ENCODE peak calls at places on chromosomes 4 and X, in eight cellular contexts. F, L, S, R, E, P, G and D are unnamed samples.

GRCh38 chr4:184450045-184450444 is 24.3 kb downstream of the IRF2 start:
- DNase-seq in F (peak), L (no peak), S (no peak), R (no peak), E (no peak), P (peak), G (no peak), D (no peak)

GRCh38 chrX:75131973-75132627 is 24.0 kb downstream of the ABCB7 start:
- DNase-seq in F (no peak), L (no peak), S (peak), R (no peak), E (no peak), P (no peak), G (no peak), D (no peak)

GRCh38 chrX:56994375-56995270 is 718 bp downstream of the SPIN3 start:
- DNase-seq in F (peak), L (no peak), S (peak), R (no peak), E (no peak), P (peak), G (peak), D (no peak)

GRCh38 chr4:85836588-85836987 is 361.6 kb downstream of the ARHGAP24 start:
- DNase-seq in F (no peak), L (no peak), S (no peak), R (no peak), E (no peak), P (no peak), G (no peak), D (no peak)

GRCh38 chrX:124239324-124239723 is 93.1 kb upstream of the TEX13D start:
- DNase-seq in F (no peak), L (no peak), S (no peak), R (no peak), E (no peak), P (no peak), G (no peak), D (no peak)

GRCh38 chr4:173871643-173872042 is 341.6 kb upstream of the HAND2 start:
- DNase-seq in F (no peak), L (no peak), S (no peak), R (no peak), E (no peak), P (no peak), G (no peak), D (no peak)

GRCh38 chrX:136067097-136067496 is 80.2 kb upstream of the FHL1 start:
- DNase-seq in F (no peak), L (no peak), S (no peak), R (no peak), E (no peak), P (no peak), G (no peak), D (no peak)

GRCh38 chrX:129961180-129962083 is 21.0 kb upstream of the BCORL1 start:
- DNase-seq in F (no peak), L (peak), S (peak), R (peak), E (peak), P (peak), G (peak), D (peak)

GRCh38 chrX:81174286-81174685 is 27.4 kb downstream of the HMGN5 start:
- DNase-seq in F (peak), L (no peak), S (no peak), R (peak), E (peak), P (peak), G (peak), D (peak)

GRCh38 chr4:159016527-159017137 is 86.2 kb upstream of the RAPGEF2 start:
- DNase-seq in F (peak), L (peak), S (peak), R (peak), E (peak), P (peak), G (no peak), D (peak)

GRCh38 chrX:39895228-39896110 is 202.3 kb downstream of the BCOR start:
- DNase-seq in F (no peak), L (no peak), S (no peak), R (no peak), E (no peak), P (no peak), G (no peak), D (no peak)

GRCh38 chr4:136650541-136651277 is 881.6 kb downstream of the PCDH18 start:
- DNase-seq in F (peak), L (no peak), S (no peak), R (peak), E (no peak), P (peak), G (no peak), D (no peak)

GRCh38 chr4:181956502-181956901 is 286.7 kb upstream of the TENM3 start:
- DNase-seq in F (peak), L (no peak), S (no peak), R (no peak), E (peak), P (peak), G (no peak), D (no peak)

GRCh38 chrX:11427082-11428033 is 134.1 kb downstream of the AMELX start:
- DNase-seq in F (no peak), L (peak), S (peak), R (peak), E (peak), P (no peak), G (peak), D (peak)

GRCh38 chr4:99317354-99317753 is 3.8 kb downstream of the ADH1B start:
- DNase-seq in F (no peak), L (no peak), S (no peak), R (no peak), E (no peak), P (no peak), G (no peak), D (no peak)

GRCh38 chr4:117137143-117137542 is 51.8 kb upstream of the TRAM1L1 start:
- DNase-seq in F (peak), L (no peak), S (no peak), R (no peak), E (no peak), P (peak), G (no peak), D (no peak)

GRCh38 chr4:38723726-38724506 is 58.9 kb downstream of the TLR10 start:
- DNase-seq in F (peak), L (peak), S (peak), R (peak), E (no peak), P (peak), G (peak), D (no peak)

GRCh38 chrX:121093011-121093410 is 45.6 kb downstream of the GLUD2 start:
- DNase-seq in F (no peak), L (no peak), S (no peak), R (no peak), E (no peak), P (no peak), G (no peak), D (no peak)

GRCh38 chr4:137601924-137602323 is 69.6 kb upstream of the PCDH18 start:
- DNase-seq in F (peak), L (no peak), S (no peak), R (peak), E (no peak), P (peak), G (no peak), D (no peak)

GRCh38 chrX:928606-929005 is 283.8 kb downstream of the CRLF2 start:
- DNase-seq in F (no peak), L (no peak), S (no peak), R (no peak), E (no peak), P (no peak), G (no peak), D (no peak)

GRCh38 chrX:131083510-131084142 is 25.5 kb downstream of the ARHGAP36 start:
- DNase-seq in F (no peak), L (no peak), S (peak), R (no peak), E (peak), P (no peak), G (no peak), D (no peak)

GRCh38 chr4:37742149-37742548 is 56.0 kb upstream of the RELL1 start:
- DNase-seq in F (no peak), L (no peak), S (no peak), R (peak), E (no peak), P (no peak), G (no peak), D (peak)

GRCh38 chrX:53561912-53562311 is 124.6 kb downstream of the HUWE1 start:
- DNase-seq in F (no peak), L (no peak), S (no peak), R (no peak), E (no peak), P (no peak), G (no peak), D (no peak)

GRCh38 chrX:1323315-1323714 is 13.3 kb upstream of the IL3RA start:
- DNase-seq in F (no peak), L (peak), S (peak), R (peak), E (peak), P (no peak), G (no peak), D (peak)

GRCh38 chr4:168019019-168019651 is 73.2 kb upstream of the ANXA10 start:
- DNase-seq in F (no peak), L (no peak), S (no peak), R (no peak), E (no peak), P (peak), G (peak), D (no peak)

GRCh38 chrX:151393514-151393913 is 3.5 kb upstream of the VMA21 start:
- DNase-seq in F (no peak), L (no peak), S (peak), R (no peak), E (peak), P (no peak), G (no peak), D (peak)

GRCh38 chr4:67401902-67402301 is 143.4 kb downstream of the CENPC start:
- DNase-seq in F (no peak), L (no peak), S (no peak), R (no peak), E (no peak), P (no peak), G (no peak), D (no peak)

GRCh38 chr4:146134761-146135160 is 40.8 kb upstream of the LSM6 start:
- DNase-seq in F (peak), L (no peak), S (peak), R (no peak), E (no peak), P (peak), G (peak), D (no peak)

DNA sequence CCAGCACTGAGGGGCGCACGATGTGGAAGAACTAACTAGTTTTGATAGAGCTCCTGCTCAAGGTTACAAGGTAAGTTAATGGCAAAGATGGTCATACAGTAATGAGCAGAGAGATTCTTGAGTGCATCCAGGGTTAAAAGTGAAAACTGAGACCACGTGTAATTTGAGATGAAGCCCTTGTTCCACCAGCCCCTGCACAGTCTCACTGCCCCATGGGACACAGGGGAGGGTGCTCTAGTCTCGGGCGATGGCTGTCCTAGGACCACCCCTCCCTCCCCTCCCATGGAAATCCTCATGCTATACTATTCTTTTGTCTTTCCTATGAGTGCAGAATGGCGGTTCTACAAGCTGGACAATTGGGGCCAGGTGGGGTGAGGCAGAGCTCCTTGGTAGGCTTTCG is 1.8 kb downstream of the G6PD start:
- DNase-seq in F (no peak), L (no peak), S (no peak), R (no peak), E (no peak), P (no peak), G (peak), D (no peak)
- H3K4me2 ChIP-seq in F (peak), L (peak), S (no peak), R (no peak), E (no peak), P (peak), G (no peak), D (no peak)

GRCh38 chr4:183396187-183396738 is 48.2 kb upstream of the CDKN2AIP start:
- DNase-seq in F (no peak), L (no peak), S (no peak), R (no peak), E (no peak), P (no peak), G (no peak), D (no peak)
- H3K4me2 ChIP-seq in F (no peak), L (no peak), S (no peak), R (no peak), E (no peak), P (no peak), G (no peak), D (no peak)

GRCh38 chr4:79652232-79652631 is 244.2 kb upstream of the GK2 start:
- DNase-seq in F (peak), L (no peak), S (no peak), R (peak), E (no peak), P (peak), G (no peak), D (no peak)

GRCh38 chr4:79650217-79650616 is 242.2 kb upstream of the GK2 start:
- DNase-seq in F (peak), L (no peak), S (no peak), R (no peak), E (no peak), P (peak), G (no peak), D (no peak)

GRCh38 chr4:79651516-79651915 is 243.5 kb upstream of the GK2 start:
- DNase-seq in F (peak), L (no peak), S (no peak), R (no peak), E (peak), P (peak), G (no peak), D (no peak)

GRCh38 chr4:79652726-79653125 is 244.7 kb upstream of the GK2 start:
- DNase-seq in F (no peak), L (no peak), S (no peak), R (no peak), E (no peak), P (no peak), G (no peak), D (no peak)

GRCh38 chr4:79650794-79651431 is 242.9 kb upstream of the GK2 start:
- DNase-seq in F (peak), L (no peak), S (no peak), R (no peak), E (peak), P (peak), G (peak), D (no peak)
- H3K4me2 ChIP-seq in F (peak), L (no peak), S (no peak), R (peak), E (peak), P (peak), G (peak), D (no peak)

DNA sequence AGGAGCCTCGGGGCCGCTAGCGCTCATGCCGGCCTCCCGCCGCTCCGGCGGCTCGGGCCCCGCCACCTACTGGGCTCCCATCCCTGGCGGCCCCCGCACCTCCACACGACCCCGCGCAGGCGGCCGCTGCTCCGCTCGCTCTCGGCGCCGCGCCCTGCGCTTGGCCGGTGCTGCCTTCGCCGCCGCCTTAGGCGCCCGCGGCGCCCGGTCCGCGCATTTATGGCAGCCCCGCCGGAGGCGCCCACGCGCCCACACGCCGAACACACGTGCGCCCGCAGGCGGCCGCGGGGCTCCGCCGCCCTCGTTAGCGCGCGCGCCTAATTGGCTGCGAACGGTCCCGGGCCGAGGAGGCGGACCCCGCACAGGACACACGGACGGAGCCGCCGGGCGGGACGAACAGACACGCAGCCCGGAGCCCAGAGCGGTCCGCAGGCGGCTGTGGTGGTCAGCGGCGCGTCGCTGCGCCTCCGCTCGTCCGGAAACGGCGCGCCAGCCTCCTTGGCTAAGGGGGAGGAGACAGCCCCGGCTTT is at the start of gene NKX1-1:
- DNase-seq in F (no peak), L (no peak), S (peak), R (peak), E (peak), P (no peak), G (peak), D (no peak)
- H3K4me2 ChIP-seq in F (no peak), L (no peak), S (peak), R (no peak), E (peak), P (no peak), G (no peak), D (no peak)

DNA sequence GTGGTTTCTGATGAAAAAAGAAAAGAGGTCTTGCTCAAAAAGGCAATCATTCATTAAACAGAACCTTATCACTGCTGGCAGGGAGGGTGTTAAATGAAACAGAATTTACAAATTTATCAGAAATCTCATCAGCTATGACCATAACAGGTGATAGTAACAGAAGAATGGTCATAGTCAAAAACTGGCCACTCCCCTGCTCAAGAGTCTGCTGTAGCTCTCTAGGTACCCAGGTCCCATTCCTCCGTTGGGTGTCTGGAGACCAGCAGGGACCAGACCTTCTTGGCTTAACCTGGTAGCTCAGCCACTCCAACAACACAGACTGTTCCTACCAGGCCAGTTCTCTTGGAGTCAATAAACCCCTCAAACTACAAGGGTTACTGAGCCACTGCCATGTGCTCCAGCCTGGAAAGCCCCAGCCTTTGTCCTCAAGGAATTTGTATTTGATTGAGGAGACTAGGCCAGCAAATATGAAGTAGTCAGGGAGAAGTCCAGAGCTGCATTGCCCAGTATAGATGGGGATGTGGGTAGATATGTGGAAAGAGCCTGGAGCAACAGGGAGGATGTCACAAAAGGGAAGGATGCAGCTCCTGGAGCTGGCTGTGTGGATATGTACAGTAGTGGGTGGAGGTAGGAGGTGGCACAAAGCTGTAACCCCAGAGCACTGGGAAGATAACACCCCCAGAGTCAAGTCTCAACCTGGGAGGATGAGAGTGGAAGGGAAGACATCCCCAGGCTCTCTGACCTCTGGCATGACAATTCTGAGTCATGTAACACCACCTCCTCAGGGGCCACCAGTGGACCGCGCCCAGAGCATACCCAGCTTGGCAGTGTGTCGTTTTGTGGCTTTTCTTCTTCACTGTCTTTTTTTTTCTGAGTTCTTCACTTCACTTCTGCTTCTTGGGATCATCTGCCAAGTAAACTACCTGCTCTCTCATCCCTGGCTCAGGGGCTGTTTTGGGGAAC is 21.9 kb downstream of the RASL11B start:
- DNase-seq in F (no peak), L (no peak), S (no peak), R (no peak), E (no peak), P (no peak), G (no peak), D (no peak)
- H3K4me2 ChIP-seq in F (no peak), L (no peak), S (no peak), R (no peak), E (no peak), P (no peak), G (no peak), D (no peak)

GRCh38 chrX:34893741-34894140 is 48.9 kb upstream of the FAM47B start:
- DNase-seq in F (no peak), L (no peak), S (no peak), R (no peak), E (no peak), P (no peak), G (peak), D (peak)
- H3K4me2 ChIP-seq in F (no peak), L (no peak), S (no peak), R (no peak), E (no peak), P (no peak), G (no peak), D (no peak)

DNA sequence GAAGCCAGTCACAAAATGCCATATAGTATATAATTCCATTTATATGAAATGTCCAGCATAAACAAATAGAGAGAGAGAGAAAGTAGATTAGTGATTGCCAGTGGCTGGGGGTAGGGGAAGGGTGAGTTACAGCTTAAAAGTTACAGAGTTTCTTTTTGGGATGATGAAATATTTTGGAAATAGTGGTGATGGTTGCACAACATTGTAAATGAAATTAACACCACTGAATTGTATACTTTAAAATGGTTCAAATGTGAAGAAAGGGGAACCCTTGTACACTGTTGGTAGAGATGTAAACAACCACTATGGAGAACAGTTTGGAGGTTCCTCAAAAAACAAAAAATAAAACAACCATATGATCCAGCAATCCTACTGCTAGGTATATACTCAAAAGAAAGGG is 131.2 kb upstream of the GPC4 start:
- DNase-seq in F (no peak), L (no peak), S (no peak), R (no peak), E (no peak), P (no peak), G (no peak), D (no peak)
- H3K4me2 ChIP-seq in F (no peak), L (no peak), S (no peak), R (no peak), E (no peak), P (no peak), G (no peak), D (no peak)

GRCh38 chr4:76764251-76764650 is 133.7 kb downstream of the SOWAHB start:
- DNase-seq in F (peak), L (no peak), S (peak), R (no peak), E (peak), P (peak), G (no peak), D (no peak)

GRCh38 chr4:76772498-76773106 is 125.3 kb downstream of the SOWAHB start:
- DNase-seq in F (peak), L (peak), S (no peak), R (peak), E (peak), P (peak), G (no peak), D (peak)

GRCh38 chr4:76762136-76763130 is 135.5 kb downstream of the SOWAHB start:
- DNase-seq in F (peak), L (no peak), S (no peak), R (no peak), E (no peak), P (peak), G (no peak), D (no peak)

GRCh38 chr4:76765473-76766183 is 132.3 kb downstream of the SOWAHB start:
- DNase-seq in F (no peak), L (no peak), S (no peak), R (no peak), E (no peak), P (no peak), G (no peak), D (no peak)

GRCh38 chr4:76767983-76768382 is 130.0 kb downstream of the SOWAHB start:
- DNase-seq in F (peak), L (no peak), S (no peak), R (no peak), E (no peak), P (peak), G (no peak), D (no peak)
- H3K4me2 ChIP-seq in F (peak), L (no peak), S (no peak), R (no peak), E (no peak), P (no peak), G (no peak), D (no peak)

DNA sequence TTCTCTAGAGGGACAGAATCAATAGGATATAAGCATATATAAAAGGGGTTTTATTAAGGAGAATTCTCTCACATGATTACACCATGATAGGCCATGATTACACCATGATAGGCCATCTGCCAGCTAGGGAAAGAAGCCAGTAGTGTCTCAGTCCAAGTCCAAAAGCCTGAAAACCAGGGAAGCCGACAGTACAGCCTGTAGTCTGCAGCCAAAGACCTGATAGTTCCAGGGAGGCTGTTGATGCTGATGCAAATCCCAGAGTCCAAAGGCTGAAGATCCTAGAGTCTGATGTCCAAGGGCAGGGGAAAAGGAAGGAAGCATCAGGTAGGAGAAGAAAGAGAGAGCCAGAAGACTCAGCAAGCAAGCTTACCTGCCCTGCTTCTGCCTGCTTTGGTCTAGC is 411.3 kb upstream of the EMCN start:
- DNase-seq in F (no peak), L (no peak), S (no peak), R (no peak), E (no peak), P (no peak), G (no peak), D (no peak)
- H3K4me2 ChIP-seq in F (no peak), L (no peak), S (no peak), R (no peak), E (no peak), P (no peak), G (no peak), D (no peak)